ENCODE peak calls at places on chromosome 20, in ten cellular contexts. One of them, this sample, is unnamed.

GRCh38 chr20:59857951-59858350 is 75.5 kb downstream of the SYCP2 start:
- DNase-seq in HTR-8/SVneo: no peak
- DNase-seq in esophagus squamous epithelium: no peak
- DNase-seq in fibroblast of lung: no peak
- DNase-seq in Calu3: no peak
- DNase-seq in stimulated activated CD4-positive, alpha-beta T cell treated with anti-CD3 and anti-CD28 coated beads, Interleukin-15, amount 100 ng/mL, for 1 hour: no peak
- DNase-seq in neural progenitor cell: no peak
- DNase-seq in activated T-cell treated with anti-CD3 and anti-CD28 coated beads, Interleukin-2, amount 50 U/mL, for 72 hours: no peak
- DNase-seq in T-helper 2 cell: no peak
- DNase-seq in Peyer's patch: no peak
- DNase-seq in this sample: no peak

GRCh38 chr20:61317966-61318520 is 66.0 kb downstream of the CDH4 start:
- DNase-seq in activated T-cell treated with anti-CD3 and anti-CD28 coated beads, Interleukin-2, amount 50 U/mL, for 72 hours: no peak
- DNase-seq in fibroblast of lung: no peak
- DNase-seq in neural progenitor cell: no peak
- DNase-seq in Calu3: no peak
- DNase-seq in stimulated activated CD4-positive, alpha-beta T cell treated with anti-CD3 and anti-CD28 coated beads, Interleukin-15, amount 100 ng/mL, for 1 hour: no peak
- DNase-seq in T-helper 2 cell: no peak
- DNase-seq in HTR-8/SVneo: no peak
- DNase-seq in Peyer's patch: no peak
- DNase-seq in esophagus squamous epithelium: no peak
- DNase-seq in this sample: no peak

GRCh38 chr20:38145094-38146075 is 19.7 kb downstream of the TGM2 start:
- DNase-seq in neural progenitor cell: no peak
- DNase-seq in fibroblast of lung: peak
- DNase-seq in stimulated activated CD4-positive, alpha-beta T cell treated with anti-CD3 and anti-CD28 coated beads, Interleukin-15, amount 100 ng/mL, for 1 hour: no peak
- DNase-seq in esophagus squamous epithelium: no peak
- DNase-seq in HTR-8/SVneo: no peak
- DNase-seq in Peyer's patch: no peak
- DNase-seq in activated T-cell treated with anti-CD3 and anti-CD28 coated beads, Interleukin-2, amount 50 U/mL, for 72 hours: no peak
- DNase-seq in T-helper 2 cell: no peak
- DNase-seq in Calu3: no peak
- DNase-seq in this sample: no peak

GRCh38 chr20:45826381-45827019 is 612 bp downstream of the TNNC2 start:
- DNase-seq in fibroblast of lung: no peak
- DNase-seq in esophagus squamous epithelium: no peak
- DNase-seq in Calu3: no peak
- DNase-seq in stimulated activated CD4-positive, alpha-beta T cell treated with anti-CD3 and anti-CD28 coated beads, Interleukin-15, amount 100 ng/mL, for 1 hour: no peak
- DNase-seq in activated T-cell treated with anti-CD3 and anti-CD28 coated beads, Interleukin-2, amount 50 U/mL, for 72 hours: no peak
- DNase-seq in T-helper 2 cell: no peak
- DNase-seq in Peyer's patch: no peak
- DNase-seq in HTR-8/SVneo: no peak
- DNase-seq in neural progenitor cell: no peak
- DNase-seq in this sample: no peak

GRCh38 chr20:16821211-16822089 is 73.3 kb downstream of the OTOR start:
- DNase-seq in HTR-8/SVneo: peak
- DNase-seq in esophagus squamous epithelium: no peak
- DNase-seq in Peyer's patch: no peak
- DNase-seq in neural progenitor cell: peak
- DNase-seq in activated T-cell treated with anti-CD3 and anti-CD28 coated beads, Interleukin-2, amount 50 U/mL, for 72 hours: peak
- DNase-seq in T-helper 2 cell: no peak
- DNase-seq in stimulated activated CD4-positive, alpha-beta T cell treated with anti-CD3 and anti-CD28 coated beads, Interleukin-15, amount 100 ng/mL, for 1 hour: no peak
- DNase-seq in Calu3: peak
- DNase-seq in fibroblast of lung: peak
- DNase-seq in this sample: peak

GRCh38 chr20:62403331-62403730 is 3.8 kb downstream of the CABLES2 start:
- DNase-seq in esophagus squamous epithelium: no peak
- DNase-seq in fibroblast of lung: no peak
- DNase-seq in activated T-cell treated with anti-CD3 and anti-CD28 coated beads, Interleukin-2, amount 50 U/mL, for 72 hours: no peak
- DNase-seq in T-helper 2 cell: no peak
- DNase-seq in neural progenitor cell: no peak
- DNase-seq in Peyer's patch: no peak
- DNase-seq in stimulated activated CD4-positive, alpha-beta T cell treated with anti-CD3 and anti-CD28 coated beads, Interleukin-15, amount 100 ng/mL, for 1 hour: no peak
- DNase-seq in Calu3: no peak
- DNase-seq in HTR-8/SVneo: no peak
- DNase-seq in this sample: no peak

GRCh38 chr20:11445161-11445560 is 472.5 kb upstream of the BTBD3 start:
- DNase-seq in activated T-cell treated with anti-CD3 and anti-CD28 coated beads, Interleukin-2, amount 50 U/mL, for 72 hours: no peak
- DNase-seq in T-helper 2 cell: no peak
- DNase-seq in neural progenitor cell: no peak
- DNase-seq in Peyer's patch: no peak
- DNase-seq in stimulated activated CD4-positive, alpha-beta T cell treated with anti-CD3 and anti-CD28 coated beads, Interleukin-15, amount 100 ng/mL, for 1 hour: no peak
- DNase-seq in fibroblast of lung: no peak
- DNase-seq in esophagus squamous epithelium: no peak
- DNase-seq in Calu3: no peak
- DNase-seq in HTR-8/SVneo: no peak
- DNase-seq in this sample: no peak

GRCh38 chr20:63011798-63012197 is 5.0 kb upstream of the BHLHE23 start:
- DNase-seq in activated T-cell treated with anti-CD3 and anti-CD28 coated beads, Interleukin-2, amount 50 U/mL, for 72 hours: no peak
- DNase-seq in HTR-8/SVneo: no peak
- DNase-seq in Peyer's patch: no peak
- DNase-seq in Calu3: no peak
- DNase-seq in esophagus squamous epithelium: no peak
- DNase-seq in neural progenitor cell: no peak
- DNase-seq in stimulated activated CD4-positive, alpha-beta T cell treated with anti-CD3 and anti-CD28 coated beads, Interleukin-15, amount 100 ng/mL, for 1 hour: no peak
- DNase-seq in T-helper 2 cell: no peak
- DNase-seq in fibroblast of lung: no peak
- DNase-seq in this sample: no peak

GRCh38 chr20:64052326-64052722 is 2.9 kb upstream of the SOX18 start:
- DNase-seq in neural progenitor cell: no peak
- DNase-seq in activated T-cell treated with anti-CD3 and anti-CD28 coated beads, Interleukin-2, amount 50 U/mL, for 72 hours: no peak
- DNase-seq in T-helper 2 cell: no peak
- DNase-seq in Peyer's patch: no peak
- DNase-seq in Calu3: no peak
- DNase-seq in HTR-8/SVneo: no peak
- DNase-seq in stimulated activated CD4-positive, alpha-beta T cell treated with anti-CD3 and anti-CD28 coated beads, Interleukin-15, amount 100 ng/mL, for 1 hour: no peak
- DNase-seq in esophagus squamous epithelium: no peak
- DNase-seq in fibroblast of lung: no peak
- DNase-seq in this sample: no peak

GRCh38 chr20:42749548-42749947 is 440.2 kb downstream of the PTPRT start:
- DNase-seq in HTR-8/SVneo: no peak
- DNase-seq in esophagus squamous epithelium: no peak
- DNase-seq in fibroblast of lung: no peak
- DNase-seq in Peyer's patch: no peak
- DNase-seq in activated T-cell treated with anti-CD3 and anti-CD28 coated beads, Interleukin-2, amount 50 U/mL, for 72 hours: no peak
- DNase-seq in neural progenitor cell: no peak
- DNase-seq in T-helper 2 cell: no peak
- DNase-seq in stimulated activated CD4-positive, alpha-beta T cell treated with anti-CD3 and anti-CD28 coated beads, Interleukin-15, amount 100 ng/mL, for 1 hour: no peak
- DNase-seq in Calu3: no peak
- DNase-seq in this sample: no peak

GRCh38 chr20:37914367-37914671 is 11.4 kb downstream of the VSTM2L start:
- DNase-seq in stimulated activated CD4-positive, alpha-beta T cell treated with anti-CD3 and anti-CD28 coated beads, Interleukin-15, amount 100 ng/mL, for 1 hour: no peak
- DNase-seq in T-helper 2 cell: no peak
- DNase-seq in HTR-8/SVneo: no peak
- DNase-seq in Calu3: no peak
- DNase-seq in activated T-cell treated with anti-CD3 and anti-CD28 coated beads, Interleukin-2, amount 50 U/mL, for 72 hours: no peak
- DNase-seq in esophagus squamous epithelium: no peak
- DNase-seq in neural progenitor cell: no peak
- DNase-seq in fibroblast of lung: no peak
- DNase-seq in Peyer's patch: no peak
- DNase-seq in this sample: no peak

GRCh38 chr20:45400346-45401031 is 7.6 kb upstream of the DBNDD2 start:
- DNase-seq in activated T-cell treated with anti-CD3 and anti-CD28 coated beads, Interleukin-2, amount 50 U/mL, for 72 hours: no peak
- DNase-seq in Calu3: no peak
- DNase-seq in fibroblast of lung: no peak
- DNase-seq in neural progenitor cell: no peak
- DNase-seq in HTR-8/SVneo: no peak
- DNase-seq in esophagus squamous epithelium: no peak
- DNase-seq in stimulated activated CD4-positive, alpha-beta T cell treated with anti-CD3 and anti-CD28 coated beads, Interleukin-15, amount 100 ng/mL, for 1 hour: no peak
- DNase-seq in Peyer's patch: no peak
- DNase-seq in T-helper 2 cell: no peak
- DNase-seq in this sample: no peak

GRCh38 chr20:35115606-35116005 is 23.0 kb upstream of the TRPC4AP start:
- DNase-seq in T-helper 2 cell: no peak
- DNase-seq in fibroblast of lung: no peak
- DNase-seq in esophagus squamous epithelium: no peak
- DNase-seq in activated T-cell treated with anti-CD3 and anti-CD28 coated beads, Interleukin-2, amount 50 U/mL, for 72 hours: no peak
- DNase-seq in HTR-8/SVneo: no peak
- DNase-seq in neural progenitor cell: no peak
- DNase-seq in Peyer's patch: no peak
- DNase-seq in Calu3: no peak
- DNase-seq in stimulated activated CD4-positive, alpha-beta T cell treated with anti-CD3 and anti-CD28 coated beads, Interleukin-15, amount 100 ng/mL, for 1 hour: no peak
- DNase-seq in this sample: no peak

GRCh38 chr20:22403860-22404608 is 180.3 kb downstream of the FOXA2 start:
- DNase-seq in Peyer's patch: no peak
- DNase-seq in esophagus squamous epithelium: no peak
- DNase-seq in neural progenitor cell: peak
- DNase-seq in T-helper 2 cell: no peak
- DNase-seq in activated T-cell treated with anti-CD3 and anti-CD28 coated beads, Interleukin-2, amount 50 U/mL, for 72 hours: no peak
- DNase-seq in stimulated activated CD4-positive, alpha-beta T cell treated with anti-CD3 and anti-CD28 coated beads, Interleukin-15, amount 100 ng/mL, for 1 hour: no peak
- DNase-seq in fibroblast of lung: no peak
- DNase-seq in Calu3: no peak
- DNase-seq in HTR-8/SVneo: no peak
- DNase-seq in this sample: no peak

GRCh38 chr20:4113996-4114603 is 98.7 kb upstream of the RNF24 start:
- DNase-seq in esophagus squamous epithelium: no peak
- DNase-seq in neural progenitor cell: no peak
- DNase-seq in Calu3: no peak
- DNase-seq in T-helper 2 cell: no peak
- DNase-seq in Peyer's patch: no peak
- DNase-seq in fibroblast of lung: no peak
- DNase-seq in stimulated activated CD4-positive, alpha-beta T cell treated with anti-CD3 and anti-CD28 coated beads, Interleukin-15, amount 100 ng/mL, for 1 hour: no peak
- DNase-seq in activated T-cell treated with anti-CD3 and anti-CD28 coated beads, Interleukin-2, amount 50 U/mL, for 72 hours: no peak
- DNase-seq in HTR-8/SVneo: no peak
- DNase-seq in this sample: no peak

GRCh38 chr20:51804754-51805153 is 2.4 kb upstream of the SALL4 start:
- DNase-seq in stimulated activated CD4-positive, alpha-beta T cell treated with anti-CD3 and anti-CD28 coated beads, Interleukin-15, amount 100 ng/mL, for 1 hour: no peak
- DNase-seq in T-helper 2 cell: no peak
- DNase-seq in esophagus squamous epithelium: no peak
- DNase-seq in neural progenitor cell: peak
- DNase-seq in Calu3: no peak
- DNase-seq in HTR-8/SVneo: no peak
- DNase-seq in activated T-cell treated with anti-CD3 and anti-CD28 coated beads, Interleukin-2, amount 50 U/mL, for 72 hours: no peak
- DNase-seq in Peyer's patch: no peak
- DNase-seq in fibroblast of lung: no peak
- DNase-seq in this sample: no peak

GRCh38 chr20:49479785-49480184 is 2.7 kb downstream of the KCNB1 start:
- DNase-seq in esophagus squamous epithelium: no peak
- DNase-seq in HTR-8/SVneo: no peak
- DNase-seq in stimulated activated CD4-positive, alpha-beta T cell treated with anti-CD3 and anti-CD28 coated beads, Interleukin-15, amount 100 ng/mL, for 1 hour: no peak
- DNase-seq in T-helper 2 cell: no peak
- DNase-seq in Calu3: no peak
- DNase-seq in activated T-cell treated with anti-CD3 and anti-CD28 coated beads, Interleukin-2, amount 50 U/mL, for 72 hours: no peak
- DNase-seq in Peyer's patch: no peak
- DNase-seq in fibroblast of lung: no peak
- DNase-seq in neural progenitor cell: peak
- DNase-seq in this sample: no peak

GRCh38 chr20:51553897-51554504 is 11.5 kb upstream of the NFATC2 start:
- DNase-seq in activated T-cell treated with anti-CD3 and anti-CD28 coated beads, Interleukin-2, amount 50 U/mL, for 72 hours: no peak
- DNase-seq in stimulated activated CD4-positive, alpha-beta T cell treated with anti-CD3 and anti-CD28 coated beads, Interleukin-15, amount 100 ng/mL, for 1 hour: no peak
- DNase-seq in fibroblast of lung: peak
- DNase-seq in T-helper 2 cell: no peak
- DNase-seq in esophagus squamous epithelium: no peak
- DNase-seq in Peyer's patch: no peak
- DNase-seq in Calu3: no peak
- DNase-seq in HTR-8/SVneo: no peak
- DNase-seq in neural progenitor cell: no peak
- DNase-seq in this sample: no peak

GRCh38 chr20:41032243-41032642 is 3.6 kb downstream of the TOP1 start:
- DNase-seq in esophagus squamous epithelium: no peak
- DNase-seq in neural progenitor cell: no peak
- DNase-seq in T-helper 2 cell: no peak
- DNase-seq in Calu3: no peak
- DNase-seq in Peyer's patch: no peak
- DNase-seq in activated T-cell treated with anti-CD3 and anti-CD28 coated beads, Interleukin-2, amount 50 U/mL, for 72 hours: no peak
- DNase-seq in HTR-8/SVneo: no peak
- DNase-seq in fibroblast of lung: peak
- DNase-seq in stimulated activated CD4-positive, alpha-beta T cell treated with anti-CD3 and anti-CD28 coated beads, Interleukin-15, amount 100 ng/mL, for 1 hour: no peak
- DNase-seq in this sample: no peak

GRCh38 chr20:50980071-50980681 is 21.6 kb downstream of the MOCS3 start:
- DNase-seq in neural progenitor cell: no peak
- DNase-seq in T-helper 2 cell: no peak
- DNase-seq in Calu3: peak
- DNase-seq in fibroblast of lung: peak
- DNase-seq in HTR-8/SVneo: peak
- DNase-seq in activated T-cell treated with anti-CD3 and anti-CD28 coated beads, Interleukin-2, amount 50 U/mL, for 72 hours: peak
- DNase-seq in stimulated activated CD4-positive, alpha-beta T cell treated with anti-CD3 and anti-CD28 coated beads, Interleukin-15, amount 100 ng/mL, for 1 hour: no peak
- DNase-seq in esophagus squamous epithelium: no peak
- DNase-seq in Peyer's patch: no peak
- DNase-seq in this sample: no peak

GRCh38 chr20:42741906-42742305 is 447.8 kb downstream of the PTPRT start:
- DNase-seq in fibroblast of lung: no peak
- DNase-seq in esophagus squamous epithelium: no peak
- DNase-seq in activated T-cell treated with anti-CD3 and anti-CD28 coated beads, Interleukin-2, amount 50 U/mL, for 72 hours: no peak
- DNase-seq in Calu3: no peak
- DNase-seq in HTR-8/SVneo: no peak
- DNase-seq in neural progenitor cell: no peak
- DNase-seq in T-helper 2 cell: no peak
- DNase-seq in Peyer's patch: no peak
- DNase-seq in stimulated activated CD4-positive, alpha-beta T cell treated with anti-CD3 and anti-CD28 coated beads, Interleukin-15, amount 100 ng/mL, for 1 hour: no peak
- DNase-seq in this sample: no peak

GRCh38 chr20:49712918-49713778 is 530 bp downstream of the B4GALT5 start:
- DNase-seq in Calu3: peak
- DNase-seq in T-helper 2 cell: peak
- DNase-seq in esophagus squamous epithelium: no peak
- DNase-seq in neural progenitor cell: peak
- DNase-seq in activated T-cell treated with anti-CD3 and anti-CD28 coated beads, Interleukin-2, amount 50 U/mL, for 72 hours: peak
- DNase-seq in stimulated activated CD4-positive, alpha-beta T cell treated with anti-CD3 and anti-CD28 coated beads, Interleukin-15, amount 100 ng/mL, for 1 hour: peak
- DNase-seq in Peyer's patch: peak
- DNase-seq in HTR-8/SVneo: peak
- DNase-seq in fibroblast of lung: no peak
- DNase-seq in this sample: peak

GRCh38 chr20:46520976-46521579 is 7.7 kb upstream of the ZNF334 start:
- DNase-seq in stimulated activated CD4-positive, alpha-beta T cell treated with anti-CD3 and anti-CD28 coated beads, Interleukin-15, amount 100 ng/mL, for 1 hour: no peak
- DNase-seq in neural progenitor cell: peak
- DNase-seq in esophagus squamous epithelium: no peak
- DNase-seq in HTR-8/SVneo: peak
- DNase-seq in Calu3: peak
- DNase-seq in activated T-cell treated with anti-CD3 and anti-CD28 coated beads, Interleukin-2, amount 50 U/mL, for 72 hours: peak
- DNase-seq in fibroblast of lung: peak
- DNase-seq in Peyer's patch: peak
- DNase-seq in T-helper 2 cell: no peak
- DNase-seq in this sample: peak

GRCh38 chr20:51542033-51542893 is at the start of gene NFATC2:
- DNase-seq in T-helper 2 cell: peak
- DNase-seq in stimulated activated CD4-positive, alpha-beta T cell treated with anti-CD3 and anti-CD28 coated beads, Interleukin-15, amount 100 ng/mL, for 1 hour: peak
- DNase-seq in activated T-cell treated with anti-CD3 and anti-CD28 coated beads, Interleukin-2, amount 50 U/mL, for 72 hours: peak
- DNase-seq in HTR-8/SVneo: no peak
- DNase-seq in Peyer's patch: peak
- DNase-seq in Calu3: peak
- DNase-seq in neural progenitor cell: peak
- DNase-seq in fibroblast of lung: no peak
- DNase-seq in esophagus squamous epithelium: no peak
- DNase-seq in this sample: peak

GRCh38 chr20:62043131-62043914 is 22.4 kb downstream of the TAF4 start:
- DNase-seq in T-helper 2 cell: no peak
- DNase-seq in esophagus squamous epithelium: no peak
- DNase-seq in activated T-cell treated with anti-CD3 and anti-CD28 coated beads, Interleukin-2, amount 50 U/mL, for 72 hours: no peak
- DNase-seq in fibroblast of lung: no peak
- DNase-seq in Calu3: no peak
- DNase-seq in HTR-8/SVneo: no peak
- DNase-seq in stimulated activated CD4-positive, alpha-beta T cell treated with anti-CD3 and anti-CD28 coated beads, Interleukin-15, amount 100 ng/mL, for 1 hour: no peak
- DNase-seq in neural progenitor cell: no peak
- DNase-seq in Peyer's patch: no peak
- DNase-seq in this sample: no peak

GRCh38 chr20:31822421-31823330 is 3.5 kb downstream of the MYLK2 start:
- DNase-seq in stimulated activated CD4-positive, alpha-beta T cell treated with anti-CD3 and anti-CD28 coated beads, Interleukin-15, amount 100 ng/mL, for 1 hour: peak
- DNase-seq in esophagus squamous epithelium: no peak
- DNase-seq in neural progenitor cell: peak
- DNase-seq in activated T-cell treated with anti-CD3 and anti-CD28 coated beads, Interleukin-2, amount 50 U/mL, for 72 hours: peak
- DNase-seq in T-helper 2 cell: peak
- DNase-seq in Calu3: peak
- DNase-seq in Peyer's patch: peak
- DNase-seq in HTR-8/SVneo: peak
- DNase-seq in fibroblast of lung: peak
- DNase-seq in this sample: peak

GRCh38 chr20:49696594-49696993 is 17.1 kb downstream of the B4GALT5 start:
- DNase-seq in esophagus squamous epithelium: no peak
- DNase-seq in HTR-8/SVneo: no peak
- DNase-seq in stimulated activated CD4-positive, alpha-beta T cell treated with anti-CD3 and anti-CD28 coated beads, Interleukin-15, amount 100 ng/mL, for 1 hour: no peak
- DNase-seq in neural progenitor cell: no peak
- DNase-seq in fibroblast of lung: peak
- DNase-seq in Calu3: no peak
- DNase-seq in activated T-cell treated with anti-CD3 and anti-CD28 coated beads, Interleukin-2, amount 50 U/mL, for 72 hours: no peak
- DNase-seq in Peyer's patch: no peak
- DNase-seq in T-helper 2 cell: no peak
- DNase-seq in this sample: no peak

GRCh38 chr20:10613911-10614310 is 59.9 kb downstream of the JAG1 start:
- DNase-seq in neural progenitor cell: no peak
- DNase-seq in activated T-cell treated with anti-CD3 and anti-CD28 coated beads, Interleukin-2, amount 50 U/mL, for 72 hours: no peak
- DNase-seq in fibroblast of lung: no peak
- DNase-seq in T-helper 2 cell: no peak
- DNase-seq in stimulated activated CD4-positive, alpha-beta T cell treated with anti-CD3 and anti-CD28 coated beads, Interleukin-15, amount 100 ng/mL, for 1 hour: no peak
- DNase-seq in Peyer's patch: no peak
- DNase-seq in HTR-8/SVneo: no peak
- DNase-seq in Calu3: no peak
- DNase-seq in esophagus squamous epithelium: no peak
- DNase-seq in this sample: no peak

This sample was measured in WTC11.